ENCODE peak calls at places on chromosomes 4 and X, in eight cellular contexts. One of them, this sample, is unnamed.

GRCh38 chr4:185997287-185997686 is 71.7 kb upstream of the TLR3 start:
- DNase-seq in ovary: no peak
- DNase-seq in neural crest cell: no peak
- DNase-seq in HL-60: no peak
- DNase-seq in fibroblast of the aortic adventitia: no peak
- DNase-seq in endothelial cell: no peak
- DNase-seq in OCI-LY7: no peak
- DNase-seq in AG09309: no peak
- DNase-seq in this sample: no peak

GRCh38 chr4:152534541-152535231 is 1.2 kb downstream of the FBXW7 start:
- DNase-seq in AG09309: no peak
- DNase-seq in fibroblast of the aortic adventitia: peak
- DNase-seq in endothelial cell: peak
- DNase-seq in ovary: peak
- DNase-seq in OCI-LY7: peak
- DNase-seq in HL-60: peak
- DNase-seq in neural crest cell: peak
- DNase-seq in this sample: no peak

GRCh38 chr4:66923081-66923865 is 622.0 kb downstream of the CENPC start:
- DNase-seq in HL-60: no peak
- DNase-seq in AG09309: no peak
- DNase-seq in ovary: no peak
- DNase-seq in fibroblast of the aortic adventitia: peak
- DNase-seq in endothelial cell: no peak
- DNase-seq in neural crest cell: no peak
- DNase-seq in OCI-LY7: no peak
- DNase-seq in this sample: no peak

GRCh38 chr4:8648296-8648695 is 55.7 kb downstream of the CPZ start:
- DNase-seq in OCI-LY7: no peak
- DNase-seq in neural crest cell: no peak
- DNase-seq in ovary: no peak
- DNase-seq in fibroblast of the aortic adventitia: no peak
- DNase-seq in endothelial cell: no peak
- DNase-seq in AG09309: no peak
- DNase-seq in HL-60: no peak
- DNase-seq in this sample: no peak

GRCh38 chr4:185573651-185574199 is 38.4 kb upstream of the PDLIM3 start:
- DNase-seq in AG09309: no peak
- DNase-seq in ovary: no peak
- DNase-seq in endothelial cell: peak
- DNase-seq in fibroblast of the aortic adventitia: peak
- DNase-seq in HL-60: no peak
- DNase-seq in neural crest cell: no peak
- DNase-seq in OCI-LY7: no peak
- DNase-seq in this sample: peak

GRCh38 chr4:145341381-145341780 is 140.3 kb upstream of the SMAD1 start:
- DNase-seq in endothelial cell: no peak
- DNase-seq in fibroblast of the aortic adventitia: no peak
- DNase-seq in neural crest cell: no peak
- DNase-seq in AG09309: no peak
- DNase-seq in OCI-LY7: no peak
- DNase-seq in ovary: no peak
- DNase-seq in HL-60: no peak
- DNase-seq in this sample: no peak

GRCh38 chr4:30754021-30754420 is 33.9 kb downstream of the PCDH7 start:
- DNase-seq in ovary: no peak
- DNase-seq in HL-60: no peak
- DNase-seq in OCI-LY7: no peak
- DNase-seq in neural crest cell: no peak
- DNase-seq in fibroblast of the aortic adventitia: peak
- DNase-seq in endothelial cell: no peak
- DNase-seq in AG09309: no peak
- DNase-seq in this sample: peak

GRCh38 chrX:2342878-2343277 is 157.9 kb downstream of the DHRSX start:
- DNase-seq in ovary: no peak
- DNase-seq in HL-60: no peak
- DNase-seq in fibroblast of the aortic adventitia: peak
- DNase-seq in AG09309: no peak
- DNase-seq in endothelial cell: no peak
- DNase-seq in neural crest cell: no peak
- DNase-seq in OCI-LY7: no peak
- DNase-seq in this sample: peak

GRCh38 chrX:123884809-123885408 is 25.1 kb downstream of the XIAP start:
- DNase-seq in endothelial cell: peak
- DNase-seq in ovary: no peak
- DNase-seq in OCI-LY7: peak
- DNase-seq in fibroblast of the aortic adventitia: peak
- DNase-seq in HL-60: peak
- DNase-seq in AG09309: peak
- DNase-seq in neural crest cell: peak
- DNase-seq in this sample: peak

GRCh38 chrX:114985967-114986592 is 31.3 kb downstream of the IL13RA2 start:
- DNase-seq in endothelial cell: no peak
- DNase-seq in AG09309: no peak
- DNase-seq in ovary: no peak
- DNase-seq in OCI-LY7: no peak
- DNase-seq in neural crest cell: no peak
- DNase-seq in HL-60: no peak
- DNase-seq in fibroblast of the aortic adventitia: no peak
- DNase-seq in this sample: no peak

GRCh38 chrX:54633641-54634040 is 103.6 kb downstream of the GNL3L start:
- DNase-seq in AG09309: no peak
- DNase-seq in ovary: no peak
- DNase-seq in fibroblast of the aortic adventitia: peak
- DNase-seq in OCI-LY7: no peak
- DNase-seq in HL-60: no peak
- DNase-seq in neural crest cell: no peak
- DNase-seq in endothelial cell: no peak
- DNase-seq in this sample: no peak

GRCh38 chr4:10781805-10782204 is 97.2 kb upstream of the CLNK start:
- DNase-seq in HL-60: no peak
- DNase-seq in AG09309: no peak
- DNase-seq in fibroblast of the aortic adventitia: no peak
- DNase-seq in endothelial cell: no peak
- DNase-seq in neural crest cell: no peak
- DNase-seq in ovary: no peak
- DNase-seq in OCI-LY7: no peak
- DNase-seq in this sample: no peak

GRCh38 chr4:107009196-107009595 is 26.9 kb downstream of the DKK2 start:
- DNase-seq in fibroblast of the aortic adventitia: no peak
- DNase-seq in AG09309: no peak
- DNase-seq in HL-60: no peak
- DNase-seq in neural crest cell: no peak
- DNase-seq in endothelial cell: no peak
- DNase-seq in ovary: no peak
- DNase-seq in OCI-LY7: no peak
- DNase-seq in this sample: no peak

GRCh38 chr4:117137143-117137542 is 51.8 kb upstream of the TRAM1L1 start:
- DNase-seq in HL-60: no peak
- DNase-seq in neural crest cell: no peak
- DNase-seq in AG09309: no peak
- DNase-seq in fibroblast of the aortic adventitia: peak
- DNase-seq in ovary: no peak
- DNase-seq in OCI-LY7: no peak
- DNase-seq in endothelial cell: no peak
- DNase-seq in this sample: peak

GRCh38 chrX:52346462-52347165 is 22.2 kb upstream of the XAGE2 start:
- DNase-seq in OCI-LY7: no peak
- DNase-seq in AG09309: no peak
- DNase-seq in HL-60: no peak
- DNase-seq in endothelial cell: no peak
- DNase-seq in ovary: no peak
- DNase-seq in neural crest cell: no peak
- DNase-seq in fibroblast of the aortic adventitia: no peak
- DNase-seq in this sample: peak

GRCh38 chr4:145557720-145558119 is 61.5 kb upstream of the MMAA start:
- DNase-seq in endothelial cell: peak
- DNase-seq in HL-60: peak
- DNase-seq in AG09309: peak
- DNase-seq in OCI-LY7: peak
- DNase-seq in fibroblast of the aortic adventitia: peak
- DNase-seq in neural crest cell: peak
- DNase-seq in ovary: no peak
- DNase-seq in this sample: peak

GRCh38 chr4:123807866-123808265 is 411.3 kb downstream of the SPRY1 start:
- DNase-seq in HL-60: no peak
- DNase-seq in endothelial cell: no peak
- DNase-seq in ovary: no peak
- DNase-seq in neural crest cell: no peak
- DNase-seq in OCI-LY7: peak
- DNase-seq in AG09309: no peak
- DNase-seq in fibroblast of the aortic adventitia: no peak
- DNase-seq in this sample: no peak

GRCh38 chr4:89204624-89205023 is 93.3 kb downstream of the TIGD2 start:
- DNase-seq in endothelial cell: no peak
- DNase-seq in OCI-LY7: no peak
- DNase-seq in ovary: no peak
- DNase-seq in fibroblast of the aortic adventitia: peak
- DNase-seq in HL-60: no peak
- DNase-seq in neural crest cell: no peak
- DNase-seq in AG09309: no peak
- DNase-seq in this sample: peak

GRCh38 chr4:140755811-140756291 is 334 bp downstream of the TBC1D9 start:
- DNase-seq in AG09309: no peak
- DNase-seq in ovary: peak
- DNase-seq in endothelial cell: peak
- DNase-seq in fibroblast of the aortic adventitia: peak
- DNase-seq in OCI-LY7: peak
- DNase-seq in HL-60: peak
- DNase-seq in neural crest cell: peak
- DNase-seq in this sample: peak

GRCh38 chr4:121216438-121216837 is 52.3 kb upstream of the TNIP3 start:
- DNase-seq in neural crest cell: no peak
- DNase-seq in ovary: no peak
- DNase-seq in fibroblast of the aortic adventitia: no peak
- DNase-seq in OCI-LY7: no peak
- DNase-seq in endothelial cell: no peak
- DNase-seq in AG09309: no peak
- DNase-seq in HL-60: no peak
- DNase-seq in this sample: no peak

GRCh38 chr4:7247521-7247920 is 55.2 kb downstream of the SORCS2 start:
- DNase-seq in neural crest cell: no peak
- DNase-seq in OCI-LY7: no peak
- DNase-seq in endothelial cell: no peak
- DNase-seq in AG09309: no peak
- DNase-seq in HL-60: no peak
- DNase-seq in fibroblast of the aortic adventitia: no peak
- DNase-seq in ovary: no peak
- DNase-seq in this sample: no peak

GRCh38 chr4:185638548-185639301 is 103.4 kb upstream of the PDLIM3 start:
- DNase-seq in neural crest cell: no peak
- DNase-seq in endothelial cell: no peak
- DNase-seq in fibroblast of the aortic adventitia: no peak
- DNase-seq in ovary: no peak
- DNase-seq in HL-60: no peak
- DNase-seq in AG09309: no peak
- DNase-seq in OCI-LY7: no peak
- DNase-seq in this sample: peak

GRCh38 chr4:87844476-87844875 is 11.7 kb downstream of the MEPE start:
- DNase-seq in OCI-LY7: no peak
- DNase-seq in neural crest cell: no peak
- DNase-seq in fibroblast of the aortic adventitia: peak
- DNase-seq in HL-60: no peak
- DNase-seq in endothelial cell: no peak
- DNase-seq in AG09309: no peak
- DNase-seq in ovary: no peak
- DNase-seq in this sample: no peak
- TF ChIP-seq CTCF in OCI-LY7: no peak
- TF ChIP-seq CTCF in neural crest cell: no peak
- TF ChIP-seq CTCF in fibroblast of the aortic adventitia: no peak
- TF ChIP-seq CTCF in HL-60: no peak
- TF ChIP-seq CTCF in endothelial cell: no peak
- TF ChIP-seq CTCF in AG09309: no peak
- TF ChIP-seq CTCF in ovary: no peak
- TF ChIP-seq CTCF in this sample: no peak

GRCh38 chr4:127049506-127049905 is 583.3 kb upstream of the INTU start:
- DNase-seq in AG09309: no peak
- DNase-seq in OCI-LY7: no peak
- DNase-seq in fibroblast of the aortic adventitia: peak
- DNase-seq in neural crest cell: no peak
- DNase-seq in ovary: no peak
- DNase-seq in HL-60: no peak
- DNase-seq in endothelial cell: no peak
- DNase-seq in this sample: peak

GRCh38 chr4:127055349-127055748 is 577.4 kb upstream of the INTU start:
- DNase-seq in fibroblast of the aortic adventitia: peak
- DNase-seq in OCI-LY7: no peak
- DNase-seq in endothelial cell: no peak
- DNase-seq in ovary: no peak
- DNase-seq in AG09309: no peak
- DNase-seq in HL-60: no peak
- DNase-seq in neural crest cell: no peak
- DNase-seq in this sample: peak
- TF ChIP-seq CTCF in fibroblast of the aortic adventitia: no peak
- TF ChIP-seq CTCF in OCI-LY7: no peak
- TF ChIP-seq CTCF in endothelial cell: no peak
- TF ChIP-seq CTCF in ovary: no peak
- TF ChIP-seq CTCF in AG09309: no peak
- TF ChIP-seq CTCF in HL-60: no peak
- TF ChIP-seq CTCF in neural crest cell: no peak
- TF ChIP-seq CTCF in this sample: no peak

DNA sequence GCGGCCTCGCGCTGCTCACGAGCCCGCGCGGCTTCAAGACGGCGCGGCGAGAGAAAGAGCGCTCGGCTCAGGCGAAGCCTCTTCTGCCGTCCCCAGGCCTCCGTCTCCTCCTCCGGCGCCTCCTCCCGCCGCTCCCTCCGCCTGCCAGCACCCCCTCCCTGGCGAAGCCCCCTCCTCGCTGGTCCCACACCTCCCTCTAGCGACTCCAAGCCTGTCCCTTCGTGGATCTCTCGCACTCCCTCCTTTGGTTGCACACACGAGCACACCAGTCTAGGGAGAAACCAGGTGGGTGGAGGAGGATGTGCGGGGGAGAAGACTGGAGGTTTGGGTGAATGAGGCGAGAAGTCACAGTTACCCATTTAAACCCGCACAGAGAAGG is at the start of gene CAMK2D:
- DNase-seq in fibroblast of the aortic adventitia: peak
- DNase-seq in HL-60: peak
- DNase-seq in endothelial cell: peak
- DNase-seq in ovary: peak
- DNase-seq in AG09309: peak
- DNase-seq in neural crest cell: peak
- DNase-seq in OCI-LY7: peak
- DNase-seq in this sample: peak
- TF ChIP-seq CTCF in fibroblast of the aortic adventitia: peak
- TF ChIP-seq CTCF in HL-60: no peak
- TF ChIP-seq CTCF in endothelial cell: no peak
- TF ChIP-seq CTCF in ovary: peak
- TF ChIP-seq CTCF in AG09309: peak
- TF ChIP-seq CTCF in neural crest cell: peak
- TF ChIP-seq CTCF in OCI-LY7: peak
- TF ChIP-seq CTCF in this sample: peak

GRCh38 chrX:40496728-40497127 is 84.0 kb upstream of the ATP6AP2 start:
- DNase-seq in endothelial cell: peak
- DNase-seq in HL-60: no peak
- DNase-seq in ovary: no peak
- DNase-seq in neural crest cell: no peak
- DNase-seq in OCI-LY7: no peak
- DNase-seq in AG09309: peak
- DNase-seq in fibroblast of the aortic adventitia: no peak
- DNase-seq in this sample: no peak
- TF ChIP-seq CTCF in endothelial cell: no peak
- TF ChIP-seq CTCF in HL-60: no peak
- TF ChIP-seq CTCF in ovary: no peak
- TF ChIP-seq CTCF in neural crest cell: peak
- TF ChIP-seq CTCF in OCI-LY7: no peak
- TF ChIP-seq CTCF in AG09309: peak
- TF ChIP-seq CTCF in fibroblast of the aortic adventitia: peak
- TF ChIP-seq CTCF in this sample: peak

GRCh38 chrX:30570505-30570904 is 7.1 kb downstream of the TASL start:
- DNase-seq in AG09309: peak
- DNase-seq in ovary: no peak
- DNase-seq in HL-60: no peak
- DNase-seq in endothelial cell: no peak
- DNase-seq in neural crest cell: no peak
- DNase-seq in OCI-LY7: peak
- DNase-seq in fibroblast of the aortic adventitia: peak
- DNase-seq in this sample: peak
- TF ChIP-seq CTCF in AG09309: peak
- TF ChIP-seq CTCF in ovary: peak
- TF ChIP-seq CTCF in HL-60: peak
- TF ChIP-seq CTCF in endothelial cell: peak
- TF ChIP-seq CTCF in neural crest cell: peak
- TF ChIP-seq CTCF in OCI-LY7: peak
- TF ChIP-seq CTCF in fibroblast of the aortic adventitia: peak
- TF ChIP-seq CTCF in this sample: peak

This sample was measured in foreskin fibroblast.